ENCODE peak calls at places on chromosomes 6 and 20, in nine cellular contexts. J, V, D, R, O, G, L, S and A are unnamed samples.

GRCh38 chr20:57573893-57574292 is 13.0 kb downstream of the PCK1 start:
- DNase-seq in J (no peak), V (no peak), D (no peak), R (no peak), O (no peak), G (no peak), L (no peak), S (no peak), A (no peak)

GRCh38 chr6:42551202-42551601 is 12.6 kb upstream of the UBR2 start:
- DNase-seq in J (no peak), V (no peak), D (no peak), R (no peak), O (no peak), G (no peak), L (no peak), S (no peak), A (no peak)

GRCh38 chr6:45566882-45567281 is 189.1 kb upstream of the SUPT3H start:
- DNase-seq in J (peak), V (no peak), D (no peak), R (no peak), O (no peak), G (no peak), L (no peak), S (no peak), A (peak)

GRCh38 chr6:90610671-90611542 is 24.0 kb upstream of the MAP3K7 start:
- DNase-seq in J (peak), V (peak), D (no peak), R (peak), O (no peak), G (peak), L (peak), S (peak), A (no peak)

GRCh38 chr6:7461416-7461815 is 71.8 kb downstream of the RIOK1 start:
- DNase-seq in J (peak), V (no peak), D (no peak), R (no peak), O (no peak), G (no peak), L (no peak), S (no peak), A (no peak)

GRCh38 chr20:37725165-37725564 is 31.3 kb downstream of the CTNNBL1 start:
- DNase-seq in J (no peak), V (no peak), D (no peak), R (no peak), O (no peak), G (no peak), L (no peak), S (no peak), A (no peak)

GRCh38 chr6:85126448-85127178 is 323.3 kb upstream of the NT5E start:
- DNase-seq in J (peak), V (peak), D (no peak), R (peak), O (peak), G (peak), L (peak), S (peak), A (no peak)

GRCh38 chr6:75204959-75205775 is 686 bp downstream of the COL12A1 start:
- DNase-seq in J (peak), V (peak), D (no peak), R (peak), O (peak), G (peak), L (peak), S (peak), A (no peak)

GRCh38 chr20:45588800-45589199 is 9.7 kb upstream of the WFDC8 start:
- DNase-seq in J (no peak), V (no peak), D (no peak), R (no peak), O (no peak), G (no peak), L (no peak), S (no peak), A (no peak)

GRCh38 chr6:116438590-116439448 is 22.4 kb upstream of the CALHM6 start:
- DNase-seq in J (no peak), V (no peak), D (no peak), R (no peak), O (no peak), G (no peak), L (no peak), S (no peak), A (no peak)

GRCh38 chr6:7656355-7656754 is 66.4 kb downstream of the SNRNP48 start:
- DNase-seq in J (no peak), V (no peak), D (no peak), R (no peak), O (no peak), G (no peak), L (no peak), S (no peak), A (no peak)

GRCh38 chr6:155400022-155400965 is 55.3 kb downstream of the NOX3 start:
- DNase-seq in J (peak), V (no peak), D (no peak), R (no peak), O (no peak), G (no peak), L (no peak), S (no peak), A (no peak)

GRCh38 chr6:129717287-129717686 is 7.3 kb upstream of the ARHGAP18 start:
- DNase-seq in J (peak), V (no peak), D (no peak), R (no peak), O (no peak), G (no peak), L (no peak), S (no peak), A (no peak)

GRCh38 chr6:4369616-4370015 is 234.2 kb upstream of the ECI2 start:
- DNase-seq in J (peak), V (no peak), D (no peak), R (no peak), O (no peak), G (no peak), L (no peak), S (no peak), A (peak)

GRCh38 chr6:108805611-108806181 is 42.5 kb upstream of the ARMC2 start:
- DNase-seq in J (no peak), V (no peak), D (no peak), R (no peak), O (no peak), G (no peak), L (no peak), S (no peak), A (no peak)

GRCh38 chr20:4130404-4131189 is 115.2 kb upstream of the RNF24 start:
- DNase-seq in J (peak), V (no peak), D (no peak), R (no peak), O (peak), G (no peak), L (no peak), S (peak), A (no peak)

GRCh38 chr20:8535403-8536003 is 403.4 kb downstream of the PLCB1 start:
- DNase-seq in J (no peak), V (peak), D (no peak), R (no peak), O (no peak), G (no peak), L (no peak), S (peak), A (no peak)

GRCh38 chr6:52371656-52372151 is 9.8 kb downstream of the PAQR8 start:
- DNase-seq in J (peak), V (no peak), D (no peak), R (no peak), O (no peak), G (no peak), L (no peak), S (no peak), A (peak)

GRCh38 chr6:108897371-108897770 is 49.1 kb downstream of the ARMC2 start:
- DNase-seq in J (peak), V (no peak), D (no peak), R (no peak), O (no peak), G (no peak), L (no peak), S (no peak), A (no peak)

GRCh38 chr6:82840571-82840970 is 225.1 kb downstream of the UBE3D start:
- DNase-seq in J (peak), V (no peak), D (no peak), R (no peak), O (no peak), G (no peak), L (no peak), S (no peak), A (peak)

GRCh38 chr6:32970413-32971244 is 2.2 kb downstream of the BRD2 start:
- DNase-seq in J (peak), V (peak), D (peak), R (peak), O (peak), G (peak), L (peak), S (peak), A (peak)

GRCh38 chr6:72175936-72176335 is 289.6 kb downstream of the RIMS1 start:
- DNase-seq in J (no peak), V (no peak), D (no peak), R (no peak), O (no peak), G (no peak), L (no peak), S (no peak), A (no peak)

GRCh38 chr6:158762787-158763439 is 56.3 kb downstream of the EZR start:
- DNase-seq in J (no peak), V (no peak), D (no peak), R (no peak), O (no peak), G (no peak), L (no peak), S (no peak), A (no peak)

GRCh38 chr6:82144852-82145332 is 102.7 kb downstream of the IBTK start:
- DNase-seq in J (peak), V (no peak), D (no peak), R (no peak), O (peak), G (peak), L (no peak), S (no peak), A (peak)

GRCh38 chr6:66508433-66508832 is 801.4 kb upstream of the EYS start:
- DNase-seq in J (peak), V (no peak), D (no peak), R (no peak), O (no peak), G (no peak), L (no peak), S (no peak), A (peak)

GRCh38 chr6:37048851-37049734 is 43.6 kb downstream of the FGD2 start:
- DNase-seq in J (peak), V (peak), D (peak), R (no peak), O (peak), G (peak), L (no peak), S (peak), A (peak)

GRCh38 chr6:101887532-101887931 is 494.0 kb downstream of the GRIK2 start:
- DNase-seq in J (no peak), V (no peak), D (no peak), R (no peak), O (no peak), G (no peak), L (no peak), S (no peak), A (no peak)

GRCh38 chr6:150427823-150428222 is 59.0 kb downstream of the IYD start:
- DNase-seq in J (no peak), V (no peak), D (no peak), R (no peak), O (no peak), G (no peak), L (no peak), S (no peak), A (no peak)

GRCh38 chr20:48454721-48455490 is 372.9 kb downstream of the PREX1 start:
- DNase-seq in J (no peak), V (no peak), D (no peak), R (no peak), O (no peak), G (no peak), L (no peak), S (no peak), A (no peak)

GRCh38 chr6:168699631-168700315 is 258.8 kb downstream of the SMOC2 start:
- DNase-seq in J (no peak), V (no peak), D (no peak), R (no peak), O (no peak), G (peak), L (peak), S (no peak), A (peak)

GRCh38 chr6:148746363-148747144 is at the start of gene UST:
- DNase-seq in J (peak), V (peak), D (peak), R (peak), O (peak), G (peak), L (peak), S (peak), A (peak)

GRCh38 chr20:32970973-32971300 is 33.3 kb downstream of the SUN5 start:
- DNase-seq in J (no peak), V (no peak), D (no peak), R (no peak), O (no peak), G (no peak), L (no peak), S (peak), A (no peak)

GRCh38 chr6:72952808-72953630 is 272.3 kb downstream of the KHDC1L start:
- DNase-seq in J (peak), V (no peak), D (no peak), R (no peak), O (no peak), G (no peak), L (no peak), S (no peak), A (no peak)

GRCh38 chr6:166760288-166760687 is 133.2 kb upstream of the RPS6KA2 start:
- DNase-seq in J (no peak), V (no peak), D (no peak), R (no peak), O (no peak), G (no peak), L (no peak), S (peak), A (no peak)

GRCh38 chr6:127182501-127182900 is 64.0 kb downstream of the RSPO3 start:
- DNase-seq in J (peak), V (no peak), D (no peak), R (no peak), O (no peak), G (no peak), L (no peak), S (no peak), A (no peak)

GRCh38 chr20:52439385-52439784 is 247.8 kb upstream of the ZFP64 start:
- DNase-seq in J (no peak), V (no peak), D (no peak), R (no peak), O (no peak), G (no peak), L (no peak), S (no peak), A (no peak)